ENCODE peak calls at places on chromosomes 1 and 21, in nine cellular contexts. One of them, this sample, is unnamed.

GRCh38 chr1:44268054-44268453 is 54.8 kb downstream of the DMAP1 start:
- DNase-seq in spleen: no peak
- DNase-seq in esophagus muscularis mucosa: no peak
- DNase-seq in HCT116: no peak
- DNase-seq in breast epithelium: no peak
- DNase-seq in tibial nerve: no peak
- DNase-seq in esophagus squamous epithelium: no peak
- DNase-seq in adrenal gland: no peak
- DNase-seq in A549: no peak
- DNase-seq in this sample: no peak

GRCh38 chr1:32773764-32774463 is 43.2 kb downstream of the YARS1 start:
- DNase-seq in spleen: no peak
- DNase-seq in esophagus muscularis mucosa: no peak
- DNase-seq in HCT116: no peak
- DNase-seq in breast epithelium: no peak
- DNase-seq in tibial nerve: no peak
- DNase-seq in esophagus squamous epithelium: no peak
- DNase-seq in adrenal gland: no peak
- DNase-seq in A549: no peak
- DNase-seq in this sample: no peak

GRCh38 chr1:90926971-90927370 is 94.9 kb downstream of the ZNF644 start:
- DNase-seq in spleen: no peak
- DNase-seq in esophagus muscularis mucosa: no peak
- DNase-seq in HCT116: no peak
- DNase-seq in breast epithelium: no peak
- DNase-seq in tibial nerve: no peak
- DNase-seq in esophagus squamous epithelium: no peak
- DNase-seq in adrenal gland: no peak
- DNase-seq in A549: no peak
- DNase-seq in this sample: no peak

GRCh38 chr1:230263573-230264195 is 162.4 kb downstream of the PGBD5 start:
- DNase-seq in spleen: peak
- DNase-seq in esophagus muscularis mucosa: no peak
- DNase-seq in HCT116: no peak
- DNase-seq in breast epithelium: peak
- DNase-seq in tibial nerve: no peak
- DNase-seq in esophagus squamous epithelium: no peak
- DNase-seq in adrenal gland: no peak
- DNase-seq in A549: no peak
- DNase-seq in this sample: peak

GRCh38 chr1:205950280-205950679 is 7.0 kb upstream of the SLC26A9 start:
- DNase-seq in spleen: no peak
- DNase-seq in esophagus muscularis mucosa: no peak
- DNase-seq in HCT116: no peak
- DNase-seq in breast epithelium: peak
- DNase-seq in tibial nerve: no peak
- DNase-seq in esophagus squamous epithelium: no peak
- DNase-seq in adrenal gland: peak
- DNase-seq in A549: no peak
- DNase-seq in this sample: no peak

GRCh38 chr1:168822911-168823310 is 93.9 kb upstream of the DPT start:
- DNase-seq in spleen: no peak
- DNase-seq in esophagus muscularis mucosa: no peak
- DNase-seq in HCT116: no peak
- DNase-seq in breast epithelium: no peak
- DNase-seq in tibial nerve: no peak
- DNase-seq in esophagus squamous epithelium: no peak
- DNase-seq in adrenal gland: no peak
- DNase-seq in A549: no peak
- DNase-seq in this sample: no peak

GRCh38 chr1:100799954-100800612 is 80.5 kb downstream of the VCAM1 start:
- DNase-seq in spleen: no peak
- DNase-seq in esophagus muscularis mucosa: no peak
- DNase-seq in HCT116: no peak
- DNase-seq in breast epithelium: no peak
- DNase-seq in tibial nerve: no peak
- DNase-seq in esophagus squamous epithelium: no peak
- DNase-seq in adrenal gland: no peak
- DNase-seq in A549: no peak
- DNase-seq in this sample: no peak

GRCh38 chr1:40625476-40626382 is 39.8 kb downstream of the RIMS3 start:
- DNase-seq in spleen: no peak
- DNase-seq in esophagus muscularis mucosa: no peak
- DNase-seq in HCT116: no peak
- DNase-seq in breast epithelium: no peak
- DNase-seq in tibial nerve: no peak
- DNase-seq in esophagus squamous epithelium: no peak
- DNase-seq in adrenal gland: no peak
- DNase-seq in A549: no peak
- DNase-seq in this sample: peak

GRCh38 chr1:191851799-191852595 is 306.3 kb upstream of the RGS18 start:
- DNase-seq in spleen: no peak
- DNase-seq in esophagus muscularis mucosa: no peak
- DNase-seq in HCT116: no peak
- DNase-seq in breast epithelium: no peak
- DNase-seq in tibial nerve: no peak
- DNase-seq in esophagus squamous epithelium: no peak
- DNase-seq in adrenal gland: no peak
- DNase-seq in A549: no peak
- DNase-seq in this sample: no peak

GRCh38 chr1:101587749-101588148 is 350.9 kb downstream of the S1PR1 start:
- DNase-seq in spleen: no peak
- DNase-seq in esophagus muscularis mucosa: no peak
- DNase-seq in HCT116: no peak
- DNase-seq in breast epithelium: no peak
- DNase-seq in tibial nerve: peak
- DNase-seq in esophagus squamous epithelium: no peak
- DNase-seq in adrenal gland: peak
- DNase-seq in A549: no peak
- DNase-seq in this sample: no peak

GRCh38 chr1:58457023-58457635 is 89.4 kb downstream of the OMA1 start:
- DNase-seq in spleen: no peak
- DNase-seq in esophagus muscularis mucosa: no peak
- DNase-seq in HCT116: no peak
- DNase-seq in breast epithelium: no peak
- DNase-seq in tibial nerve: no peak
- DNase-seq in esophagus squamous epithelium: no peak
- DNase-seq in adrenal gland: no peak
- DNase-seq in A549: no peak
- DNase-seq in this sample: no peak

GRCh38 chr1:153506831-153507413 is 28.9 kb downstream of the S100A6 start:
- DNase-seq in spleen: no peak
- DNase-seq in esophagus muscularis mucosa: peak
- DNase-seq in HCT116: no peak
- DNase-seq in breast epithelium: no peak
- DNase-seq in tibial nerve: peak
- DNase-seq in esophagus squamous epithelium: no peak
- DNase-seq in adrenal gland: peak
- DNase-seq in A549: peak
- DNase-seq in this sample: peak

GRCh38 chr1:217343907-217344306 is 287.0 kb downstream of the GPATCH2 start:
- DNase-seq in spleen: no peak
- DNase-seq in esophagus muscularis mucosa: no peak
- DNase-seq in HCT116: no peak
- DNase-seq in breast epithelium: no peak
- DNase-seq in tibial nerve: no peak
- DNase-seq in esophagus squamous epithelium: no peak
- DNase-seq in adrenal gland: no peak
- DNase-seq in A549: no peak
- DNase-seq in this sample: no peak

GRCh38 chr1:116159611-116160010 is 48.4 kb downstream of the MAB21L3 start:
- DNase-seq in spleen: no peak
- DNase-seq in esophagus muscularis mucosa: no peak
- DNase-seq in HCT116: no peak
- DNase-seq in breast epithelium: no peak
- DNase-seq in tibial nerve: no peak
- DNase-seq in esophagus squamous epithelium: no peak
- DNase-seq in adrenal gland: no peak
- DNase-seq in A549: no peak
- DNase-seq in this sample: no peak

GRCh38 chr1:24952413-24952841 is 22.4 kb upstream of the RUNX3 start:
- DNase-seq in spleen: peak
- DNase-seq in esophagus muscularis mucosa: no peak
- DNase-seq in HCT116: no peak
- DNase-seq in breast epithelium: no peak
- DNase-seq in tibial nerve: no peak
- DNase-seq in esophagus squamous epithelium: no peak
- DNase-seq in adrenal gland: no peak
- DNase-seq in A549: no peak
- DNase-seq in this sample: no peak
- TF ChIP-seq POLR2A in spleen: no peak
- TF ChIP-seq POLR2A in esophagus muscularis mucosa: no peak
- TF ChIP-seq POLR2A in HCT116: no peak
- TF ChIP-seq POLR2A in breast epithelium: no peak
- TF ChIP-seq POLR2A in tibial nerve: no peak
- TF ChIP-seq POLR2A in esophagus squamous epithelium: no peak
- TF ChIP-seq POLR2A in adrenal gland: no peak
- TF ChIP-seq POLR2A in A549: no peak
- TF ChIP-seq POLR2A in this sample: no peak

DNA sequence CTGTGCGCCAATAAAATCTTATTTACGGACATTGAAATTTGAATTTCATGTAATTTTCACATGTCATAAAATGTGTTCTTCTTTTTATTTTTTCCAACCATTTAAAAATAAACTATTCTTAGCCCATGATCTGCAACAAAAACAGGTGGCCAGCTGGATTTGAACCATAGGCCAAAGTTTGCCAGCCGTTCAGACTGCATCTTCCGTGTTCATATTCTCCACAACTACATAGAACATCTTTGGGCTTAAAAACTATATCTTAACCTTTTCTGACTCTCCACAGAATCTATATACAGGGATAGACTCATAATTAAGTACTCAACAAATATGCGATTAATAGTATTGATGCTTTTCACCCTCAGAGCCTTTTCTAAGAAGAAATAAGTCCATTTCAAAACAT is 81.2 kb upstream of the RALGPS2 start:
- DNase-seq in spleen: no peak
- DNase-seq in esophagus muscularis mucosa: no peak
- DNase-seq in HCT116: no peak
- DNase-seq in breast epithelium: no peak
- DNase-seq in tibial nerve: no peak
- DNase-seq in esophagus squamous epithelium: no peak
- DNase-seq in adrenal gland: no peak
- DNase-seq in A549: no peak
- DNase-seq in this sample: no peak
- H3K4me3 ChIP-seq in spleen: no peak
- H3K4me3 ChIP-seq in esophagus muscularis mucosa: no peak
- H3K4me3 ChIP-seq in HCT116: no peak
- H3K4me3 ChIP-seq in breast epithelium: no peak
- H3K4me3 ChIP-seq in tibial nerve: no peak
- H3K4me3 ChIP-seq in esophagus squamous epithelium: no peak
- H3K4me3 ChIP-seq in adrenal gland: no peak
- H3K4me3 ChIP-seq in A549: no peak
- H3K4me3 ChIP-seq in this sample: no peak

DNA sequence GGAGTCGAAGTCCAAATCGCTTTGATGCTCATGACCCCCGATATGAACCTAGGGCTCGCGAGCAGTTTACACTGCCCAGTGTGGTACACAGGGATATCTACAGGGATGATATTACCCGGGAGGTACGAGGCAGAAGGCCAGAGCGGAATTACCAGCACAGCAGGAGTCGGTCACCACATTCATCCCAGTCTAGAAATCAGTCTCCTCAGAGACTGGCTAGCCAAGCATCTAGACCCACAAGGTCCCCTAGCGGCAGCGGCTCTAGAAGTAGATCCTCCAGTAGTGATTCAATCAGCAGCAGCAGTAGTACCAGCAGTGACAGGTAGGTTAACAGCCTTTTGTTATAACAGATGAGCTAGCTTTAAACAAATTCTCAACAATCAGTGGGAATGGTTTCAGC is 28.9 kb downstream of the SPEN start:
- DNase-seq in spleen: no peak
- DNase-seq in esophagus muscularis mucosa: no peak
- DNase-seq in HCT116: no peak
- DNase-seq in breast epithelium: no peak
- DNase-seq in tibial nerve: no peak
- DNase-seq in esophagus squamous epithelium: no peak
- DNase-seq in adrenal gland: no peak
- DNase-seq in A549: peak
- DNase-seq in this sample: no peak
- TF ChIP-seq CTCF in spleen: no peak
- TF ChIP-seq CTCF in esophagus muscularis mucosa: no peak
- TF ChIP-seq CTCF in HCT116: peak
- TF ChIP-seq CTCF in breast epithelium: peak
- TF ChIP-seq CTCF in tibial nerve: no peak
- TF ChIP-seq CTCF in esophagus squamous epithelium: peak
- TF ChIP-seq CTCF in adrenal gland: no peak
- TF ChIP-seq CTCF in A549: peak
- TF ChIP-seq CTCF in this sample: no peak

GRCh38 chr21:36557316-36557715 is 77.4 kb upstream of the CLDN14 start:
- DNase-seq in spleen: no peak
- DNase-seq in esophagus muscularis mucosa: no peak
- DNase-seq in HCT116: no peak
- DNase-seq in breast epithelium: no peak
- DNase-seq in tibial nerve: no peak
- DNase-seq in esophagus squamous epithelium: no peak
- DNase-seq in adrenal gland: no peak
- DNase-seq in A549: no peak
- DNase-seq in this sample: no peak

GRCh38 chr21:36563301-36563926 is 83.5 kb upstream of the CLDN14 start:
- DNase-seq in spleen: no peak
- DNase-seq in esophagus muscularis mucosa: no peak
- DNase-seq in HCT116: no peak
- DNase-seq in breast epithelium: no peak
- DNase-seq in tibial nerve: no peak
- DNase-seq in esophagus squamous epithelium: no peak
- DNase-seq in adrenal gland: no peak
- DNase-seq in A549: no peak
- DNase-seq in this sample: no peak

GRCh38 chr21:36564647-36565046 is 84.7 kb upstream of the CLDN14 start:
- DNase-seq in spleen: no peak
- DNase-seq in esophagus muscularis mucosa: no peak
- DNase-seq in HCT116: no peak
- DNase-seq in breast epithelium: no peak
- DNase-seq in tibial nerve: no peak
- DNase-seq in esophagus squamous epithelium: no peak
- DNase-seq in adrenal gland: no peak
- DNase-seq in A549: no peak
- DNase-seq in this sample: no peak

GRCh38 chr21:36565616-36566015 is 85.7 kb upstream of the CLDN14 start:
- DNase-seq in spleen: no peak
- DNase-seq in esophagus muscularis mucosa: no peak
- DNase-seq in HCT116: no peak
- DNase-seq in breast epithelium: no peak
- DNase-seq in tibial nerve: no peak
- DNase-seq in esophagus squamous epithelium: no peak
- DNase-seq in adrenal gland: no peak
- DNase-seq in A549: no peak
- DNase-seq in this sample: no peak

DNA sequence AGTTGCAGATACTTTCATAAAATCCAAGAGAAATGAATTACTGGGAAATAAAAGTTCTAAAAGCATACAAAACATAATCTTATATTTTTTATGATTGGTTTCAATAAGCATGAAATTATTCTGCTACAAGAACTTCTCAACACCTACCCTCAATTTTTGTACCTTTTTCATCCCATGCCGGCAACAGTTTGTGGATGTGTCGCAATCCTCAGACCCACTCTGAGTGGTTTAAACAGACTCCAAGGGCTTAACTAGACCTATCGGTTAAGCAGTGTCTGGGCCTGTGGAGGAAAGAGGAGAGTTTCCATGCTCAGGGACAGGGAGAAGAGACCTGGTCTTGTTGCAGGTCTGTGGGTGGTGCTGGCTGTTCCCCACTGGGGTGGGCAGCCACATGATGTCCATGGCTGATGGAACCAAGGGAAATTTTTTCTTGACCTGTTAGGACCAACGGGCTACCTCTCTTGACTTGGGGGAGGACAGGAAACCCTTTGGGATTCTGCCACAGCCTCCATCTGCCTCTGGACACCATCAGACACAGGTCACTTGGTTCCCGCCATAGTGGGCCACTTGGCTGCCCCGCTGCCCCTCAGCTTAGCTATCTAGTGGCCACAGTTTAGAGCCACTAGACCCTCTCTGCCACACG is 81.1 kb upstream of the CLDN14 start:
- DNase-seq in spleen: no peak
- DNase-seq in esophagus muscularis mucosa: no peak
- DNase-seq in HCT116: no peak
- DNase-seq in breast epithelium: no peak
- DNase-seq in tibial nerve: no peak
- DNase-seq in esophagus squamous epithelium: no peak
- DNase-seq in adrenal gland: no peak
- DNase-seq in A549: no peak
- DNase-seq in this sample: no peak
- TF ChIP-seq POLR2A in spleen: no peak
- TF ChIP-seq POLR2A in esophagus muscularis mucosa: no peak
- TF ChIP-seq POLR2A in HCT116: no peak
- TF ChIP-seq POLR2A in breast epithelium: no peak
- TF ChIP-seq POLR2A in tibial nerve: no peak
- TF ChIP-seq POLR2A in esophagus squamous epithelium: no peak
- TF ChIP-seq POLR2A in adrenal gland: no peak
- TF ChIP-seq POLR2A in A549: no peak
- TF ChIP-seq POLR2A in this sample: no peak

This sample was measured in lower leg skin.